ENCODE peak calls at places on chromosome 12, in seven cellular contexts. One of them, this sample, is unnamed.

GRCh38 chr12:92144631-92145480 is 790 bp downstream of the BTG1 start:
- DNase-seq in astrocyte of the cerebellum: no peak
- DNase-seq in ecto neural progenitor cell: peak; percentile 76
- DNase-seq in GM12892: no peak
- DNase-seq in neural crest cell: peak; percentile 42
- DNase-seq in T-helper 1 cell: peak; percentile 31
- DNase-seq in T follicular helper cell: peak; percentile 16
- DNase-seq in this sample: peak; percentile 18

GRCh38 chr12:48795550-48796455 is 6.9 kb upstream of the ADCY6 start:
- DNase-seq in T follicular helper cell: no peak
- DNase-seq in neural crest cell: peak; percentile 75
- DNase-seq in GM12892: peak; percentile 53
- DNase-seq in T-helper 1 cell: peak; percentile 24
- DNase-seq in ecto neural progenitor cell: peak; percentile 88
- DNase-seq in astrocyte of the cerebellum: peak; percentile 57
- DNase-seq in this sample: peak; percentile 22

GRCh38 chr12:99259040-99259934 is 388.3 kb upstream of the GARIN6 start:
- DNase-seq in T follicular helper cell: no peak
- DNase-seq in GM12892: no peak
- DNase-seq in ecto neural progenitor cell: no peak
- DNase-seq in neural crest cell: peak; percentile 13
- DNase-seq in astrocyte of the cerebellum: no peak
- DNase-seq in T-helper 1 cell: no peak
- DNase-seq in this sample: no peak

GRCh38 chr12:4813741-4814140 is 93.5 kb downstream of the GALNT8 start:
- DNase-seq in T-helper 1 cell: no peak
- DNase-seq in ecto neural progenitor cell: no peak
- DNase-seq in neural crest cell: no peak
- DNase-seq in astrocyte of the cerebellum: no peak
- DNase-seq in GM12892: no peak
- DNase-seq in T follicular helper cell: no peak
- DNase-seq in this sample: no peak

GRCh38 chr12:7090222-7090998 is 1.8 kb downstream of the C1R start:
- DNase-seq in astrocyte of the cerebellum: no peak
- DNase-seq in GM12892: no peak
- DNase-seq in T-helper 1 cell: no peak
- DNase-seq in ecto neural progenitor cell: no peak
- DNase-seq in T follicular helper cell: no peak
- DNase-seq in neural crest cell: no peak
- DNase-seq in this sample: no peak

GRCh38 chr12:52659395-52659794 is 7.4 kb upstream of the KRT2 start:
- DNase-seq in T follicular helper cell: no peak
- DNase-seq in ecto neural progenitor cell: no peak
- DNase-seq in GM12892: no peak
- DNase-seq in astrocyte of the cerebellum: no peak
- DNase-seq in T-helper 1 cell: no peak
- DNase-seq in neural crest cell: no peak
- DNase-seq in this sample: no peak

GRCh38 chr12:54934419-54934818 is 50.1 kb downstream of the TESPA1 start:
- DNase-seq in GM12892: no peak
- DNase-seq in T follicular helper cell: no peak
- DNase-seq in astrocyte of the cerebellum: no peak
- DNase-seq in T-helper 1 cell: no peak
- DNase-seq in neural crest cell: no peak
- DNase-seq in ecto neural progenitor cell: no peak
- DNase-seq in this sample: no peak

GRCh38 chr12:14994610-14995009 is 21.8 kb downstream of the PDE6H start:
- DNase-seq in ecto neural progenitor cell: no peak
- DNase-seq in T follicular helper cell: no peak
- DNase-seq in GM12892: no peak
- DNase-seq in T-helper 1 cell: no peak
- DNase-seq in astrocyte of the cerebellum: no peak
- DNase-seq in neural crest cell: no peak
- DNase-seq in this sample: no peak

GRCh38 chr12:121955258-121956040 is 37.1 kb downstream of the CFAP251 start:
- DNase-seq in astrocyte of the cerebellum: no peak
- DNase-seq in ecto neural progenitor cell: no peak
- DNase-seq in T-helper 1 cell: no peak
- DNase-seq in T follicular helper cell: no peak
- DNase-seq in neural crest cell: no peak
- DNase-seq in GM12892: no peak
- DNase-seq in this sample: no peak

GRCh38 chr12:119202121-119202527 is 23.4 kb downstream of the HSPB8 start:
- DNase-seq in ecto neural progenitor cell: no peak
- DNase-seq in T-helper 1 cell: no peak
- DNase-seq in neural crest cell: no peak
- DNase-seq in astrocyte of the cerebellum: no peak
- DNase-seq in T follicular helper cell: no peak
- DNase-seq in GM12892: no peak
- DNase-seq in this sample: no peak

GRCh38 chr12:124625867-124626675 is 58.7 kb upstream of the NCOR2 start:
- DNase-seq in neural crest cell: peak; percentile 59
- DNase-seq in astrocyte of the cerebellum: peak; percentile 36
- DNase-seq in ecto neural progenitor cell: peak; percentile 75
- DNase-seq in GM12892: no peak
- DNase-seq in T-helper 1 cell: no peak
- DNase-seq in T follicular helper cell: no peak
- DNase-seq in this sample: no peak

GRCh38 chr12:26187429-26187828 is 7.9 kb upstream of the SSPN start:
- DNase-seq in neural crest cell: no peak
- DNase-seq in ecto neural progenitor cell: no peak
- DNase-seq in astrocyte of the cerebellum: no peak
- DNase-seq in T follicular helper cell: no peak
- DNase-seq in T-helper 1 cell: no peak
- DNase-seq in GM12892: no peak
- DNase-seq in this sample: no peak

GRCh38 chr12:28443337-28443736 is 253.1 kb downstream of the CCDC91 start:
- DNase-seq in T-helper 1 cell: no peak
- DNase-seq in neural crest cell: no peak
- DNase-seq in T follicular helper cell: no peak
- DNase-seq in ecto neural progenitor cell: no peak
- DNase-seq in GM12892: no peak
- DNase-seq in astrocyte of the cerebellum: no peak
- DNase-seq in this sample: no peak

GRCh38 chr12:27101290-27101689 is 18.9 kb upstream of the C12orf71 start:
- DNase-seq in astrocyte of the cerebellum: no peak
- DNase-seq in neural crest cell: no peak
- DNase-seq in ecto neural progenitor cell: no peak
- DNase-seq in GM12892: no peak
- DNase-seq in T follicular helper cell: no peak
- DNase-seq in T-helper 1 cell: no peak
- DNase-seq in this sample: no peak

GRCh38 chr12:80472241-80472640 is 28.2 kb downstream of the PTPRQ start:
- DNase-seq in T-helper 1 cell: no peak
- DNase-seq in neural crest cell: no peak
- DNase-seq in T follicular helper cell: no peak
- DNase-seq in GM12892: no peak
- DNase-seq in astrocyte of the cerebellum: no peak
- DNase-seq in ecto neural progenitor cell: no peak
- DNase-seq in this sample: no peak

GRCh38 chr12:34290191-34290995 is 268.1 kb downstream of the ALG10 start:
- DNase-seq in ecto neural progenitor cell: peak; percentile 19
- DNase-seq in astrocyte of the cerebellum: no peak
- DNase-seq in GM12892: no peak
- DNase-seq in T follicular helper cell: no peak
- DNase-seq in neural crest cell: no peak
- DNase-seq in T-helper 1 cell: no peak
- DNase-seq in this sample: no peak

GRCh38 chr12:8943565-8944186 is 5.8 kb downstream of the M6PR start:
- DNase-seq in GM12892: no peak
- DNase-seq in T-helper 1 cell: no peak
- DNase-seq in astrocyte of the cerebellum: no peak
- DNase-seq in T follicular helper cell: no peak
- DNase-seq in neural crest cell: no peak
- DNase-seq in ecto neural progenitor cell: no peak
- DNase-seq in this sample: no peak

GRCh38 chr12:128684357-128684756 is 139.4 kb downstream of the SLC15A4 start:
- DNase-seq in neural crest cell: no peak
- DNase-seq in GM12892: no peak
- DNase-seq in T follicular helper cell: no peak
- DNase-seq in ecto neural progenitor cell: no peak
- DNase-seq in astrocyte of the cerebellum: no peak
- DNase-seq in T-helper 1 cell: no peak
- DNase-seq in this sample: no peak

GRCh38 chr12:108645686-108646596 is 12.2 kb upstream of the SELPLG start:
- DNase-seq in neural crest cell: no peak
- DNase-seq in astrocyte of the cerebellum: no peak
- DNase-seq in T follicular helper cell: no peak
- DNase-seq in GM12892: no peak
- DNase-seq in ecto neural progenitor cell: no peak
- DNase-seq in T-helper 1 cell: no peak
- DNase-seq in this sample: no peak

GRCh38 chr12:121534495-121535148 is 46.2 kb downstream of the KDM2B start:
- DNase-seq in astrocyte of the cerebellum: no peak
- DNase-seq in T follicular helper cell: peak; percentile 73
- DNase-seq in ecto neural progenitor cell: no peak
- DNase-seq in GM12892: peak; percentile 54
- DNase-seq in neural crest cell: no peak
- DNase-seq in T-helper 1 cell: peak; percentile 71
- DNase-seq in this sample: peak; percentile 73

GRCh38 chr12:132243596-132244289 is 85.6 kb downstream of the GALNT9 start:
- DNase-seq in T follicular helper cell: no peak
- DNase-seq in T-helper 1 cell: no peak
- DNase-seq in neural crest cell: no peak
- DNase-seq in GM12892: no peak
- DNase-seq in ecto neural progenitor cell: peak; percentile 64
- DNase-seq in astrocyte of the cerebellum: no peak
- DNase-seq in this sample: no peak

GRCh38 chr12:68342966-68343365 is 10.8 kb upstream of the MDM1 start:
- DNase-seq in neural crest cell: no peak
- DNase-seq in T-helper 1 cell: no peak
- DNase-seq in ecto neural progenitor cell: no peak
- DNase-seq in T follicular helper cell: no peak
- DNase-seq in astrocyte of the cerebellum: no peak
- DNase-seq in GM12892: no peak
- DNase-seq in this sample: no peak

GRCh38 chr12:23204933-23205778 is 580.2 kb downstream of the ETNK1 start:
- DNase-seq in ecto neural progenitor cell: no peak
- DNase-seq in T-helper 1 cell: no peak
- DNase-seq in GM12892: peak; percentile 5
- DNase-seq in neural crest cell: no peak
- DNase-seq in T follicular helper cell: no peak
- DNase-seq in astrocyte of the cerebellum: peak; percentile 66
- DNase-seq in this sample: no peak

GRCh38 chr12:106900554-106900953 is 55.2 kb upstream of the TMEM263 start:
- DNase-seq in neural crest cell: no peak
- DNase-seq in astrocyte of the cerebellum: no peak
- DNase-seq in GM12892: no peak
- DNase-seq in T-helper 1 cell: no peak
- DNase-seq in T follicular helper cell: no peak
- DNase-seq in ecto neural progenitor cell: peak; percentile 42
- DNase-seq in this sample: no peak

GRCh38 chr12:54968181-54968730 is 16.3 kb downstream of the TESPA1 start:
- DNase-seq in astrocyte of the cerebellum: no peak
- DNase-seq in GM12892: no peak
- DNase-seq in neural crest cell: no peak
- DNase-seq in ecto neural progenitor cell: no peak
- DNase-seq in T-helper 1 cell: no peak
- DNase-seq in T follicular helper cell: no peak
- DNase-seq in this sample: no peak

GRCh38 chr12:109330282-109330681 is 17.4 kb upstream of the MYO1H start:
- DNase-seq in ecto neural progenitor cell: no peak
- DNase-seq in astrocyte of the cerebellum: no peak
- DNase-seq in T follicular helper cell: no peak
- DNase-seq in GM12892: no peak
- DNase-seq in T-helper 1 cell: no peak
- DNase-seq in neural crest cell: no peak
- DNase-seq in this sample: no peak

GRCh38 chr12:112750971-112751370 is 40.6 kb upstream of the RPH3A start:
- DNase-seq in T follicular helper cell: no peak
- DNase-seq in GM12892: no peak
- DNase-seq in neural crest cell: no peak
- DNase-seq in astrocyte of the cerebellum: no peak
- DNase-seq in ecto neural progenitor cell: no peak
- DNase-seq in T-helper 1 cell: no peak
- DNase-seq in this sample: no peak

GRCh38 chr12:51246254-51246853 is 7.7 kb downstream of the DAZAP2 start:
- DNase-seq in astrocyte of the cerebellum: no peak
- DNase-seq in neural crest cell: no peak
- DNase-seq in GM12892: no peak
- DNase-seq in T-helper 1 cell: no peak
- DNase-seq in ecto neural progenitor cell: no peak
- DNase-seq in T follicular helper cell: no peak
- DNase-seq in this sample: no peak